ENCODE peak calls at places on chromosomes 11 and 22, in nine cellular contexts. Y is T-helper 1 cell; T is cardiac fibroblast; I is dorsolateral prefrontal cortex; X is H9; W is activated CD4-positive, alpha-beta T cell treated with anti-CD3 and anti-CD28 coated beads for 48 hours; Q is neural progenitor cell; C is IMR-90; G is globus pallidus. H is an unnamed sample.

GRCh38 chr11:30501744-30502143 is 84.4 kb downstream of the MPPED2 start:
- DNase-seq in Y (no peak), T (no peak), I (no peak), X (no peak), W (no peak), Q (no peak), C (no peak), G (no peak), H (no peak)

GRCh38 chr11:19547044-19547443 is 165.6 kb upstream of the NAV2 start:
- DNase-seq in Y (no peak), T (no peak), I (no peak), X (no peak), W (no peak), Q (no peak), C (no peak), G (no peak), H (no peak)

GRCh38 chr11:111303476-111303875 is 5.1 kb downstream of the POU2AF3 start:
- DNase-seq in Y (no peak), T (no peak), I (no peak), X (no peak), W (no peak), Q (no peak), C (no peak), G (no peak), H (no peak)

GRCh38 chr22:44526431-44527115 is 28.5 kb upstream of the RTL6 start:
- DNase-seq in Y (no peak), T (no peak), I (no peak), X (no peak), W (no peak), Q (no peak), C (no peak), G (no peak), H (no peak)

GRCh38 chr11:91296628-91297027 is 928.0 kb upstream of the FAT3 start:
- DNase-seq in Y (no peak), T (no peak), I (no peak), X (no peak), W (no peak), Q (no peak), C (peak; percentile 63), G (no peak), H (no peak)

GRCh38 chr11:846496-847098 is 3.9 kb downstream of the TSPAN4 start:
- DNase-seq in Y (no peak), T (no peak), I (no peak), X (no peak), W (no peak), Q (no peak), C (peak; percentile 53), G (no peak), H (no peak)

GRCh38 chr11:2383823-2384722 is 7.0 kb downstream of the CD81 start:
- DNase-seq in Y (no peak), T (no peak), I (peak; percentile 32), X (peak; percentile 60), W (peak; percentile 41), Q (no peak), C (no peak), G (peak; percentile 64), H (no peak)

GRCh38 chr11:133832096-133833081 is 12.9 kb downstream of the SPATA19 start:
- DNase-seq in Y (no peak), T (no peak), I (no peak), X (no peak), W (no peak), Q (no peak), C (no peak), G (no peak), H (peak; percentile 46)

GRCh38 chr11:119284344-119285157 is 32.4 kb downstream of the MCAM start:
- DNase-seq in Y (peak; percentile 48), T (peak; percentile 67), I (no peak), X (no peak), W (no peak), Q (peak; percentile 19), C (peak; percentile 47), G (peak; percentile 26), H (no peak)

GRCh38 chr22:38345782-38346181 is 28.5 kb upstream of the CSNK1E start:
- DNase-seq in Y (no peak), T (no peak), I (no peak), X (no peak), W (no peak), Q (no peak), C (no peak), G (no peak), H (peak; percentile 30)

GRCh38 chr22:30922151-30922611 is 46.4 kb downstream of the MORC2 start:
- DNase-seq in Y (peak; percentile 76), T (peak; percentile 69), I (peak; percentile 26), X (no peak), W (peak; percentile 88), Q (peak; percentile 25), C (peak; percentile 27), G (peak; percentile 16), H (no peak)

GRCh38 chr11:110712643-110713468 is 619 bp upstream of the ARHGAP20 start:
- DNase-seq in Y (peak; percentile 8), T (peak; percentile 69), I (peak; percentile 69), X (peak; percentile 28), W (peak; percentile 12), Q (peak; percentile 55), C (peak; percentile 52), G (peak; percentile 40), H (no peak)